ENCODE peak calls at places on chromosomes 7 and 10, in nine cellular contexts. X is sciatic nerve; C is iPS-NIHi11; M is hypothalamus; F is stimulated activated CD4-positive, alpha-beta T cell treated with anti-CD3 and anti-CD28 coated beads, Interleukin-2, amount 100 ng/mL, for 24 hours; P is GM12865; J is NCI-H1436; K is NCI-H146; N is GM23248. H is an unnamed sample.

GRCh38 chr10:29257106-29257783 is 31.6 kb upstream of the LYZL1 start:
- DNase-seq in X (peak), C (no peak), M (no peak), F (no peak), P (no peak), J (no peak), K (no peak), N (peak), H (no peak)

GRCh38 chr7:37410305-37411209 is 38.1 kb downstream of the ELMO1 start:
- DNase-seq in X (no peak), C (no peak), M (no peak), F (no peak), P (no peak), J (no peak), K (no peak), N (no peak), H (no peak)

GRCh38 chr7:132501956-132502355 is 74.3 kb downstream of the PLXNA4 start:
- DNase-seq in X (no peak), C (no peak), M (no peak), F (no peak), P (no peak), J (no peak), K (no peak), N (no peak), H (no peak)

GRCh38 chr7:74544706-74545469 is 91.2 kb downstream of the GTF2IRD1 start:
- DNase-seq in X (no peak), C (peak), M (no peak), F (peak), P (peak), J (no peak), K (peak), N (peak), H (no peak)

GRCh38 chr7:128266891-128267839 is 26.1 kb downstream of the LEP start:
- DNase-seq in X (peak), C (peak), M (peak), F (no peak), P (no peak), J (peak), K (peak), N (peak), H (no peak)

GRCh38 chr10:110498087-110498981 is 627 bp downstream of the DUSP5 start:
- DNase-seq in X (peak), C (peak), M (no peak), F (peak), P (peak), J (no peak), K (peak), N (peak), H (no peak)

GRCh38 chr7:13879994-13880686 is 109.3 kb downstream of the ETV1 start:
- DNase-seq in X (no peak), C (no peak), M (no peak), F (no peak), P (no peak), J (no peak), K (no peak), N (peak), H (no peak)

GRCh38 chr10:133364645-133365431 is 7.0 kb upstream of the FUOM start:
- DNase-seq in X (no peak), C (no peak), M (no peak), F (no peak), P (no peak), J (peak), K (no peak), N (no peak), H (no peak)

GRCh38 chr10:97356318-97356914 is 21.9 kb upstream of the FRAT2 start:
- DNase-seq in X (no peak), C (no peak), M (no peak), F (no peak), P (no peak), J (no peak), K (no peak), N (peak), H (no peak)

GRCh38 chr10:131815366-131816156 is 85.2 kb upstream of the PPP2R2D start:
- DNase-seq in X (no peak), C (no peak), M (no peak), F (peak), P (no peak), J (no peak), K (no peak), N (no peak), H (no peak)

GRCh38 chr10:125409756-125410155 is 249.4 kb upstream of the CTBP2 start:
- DNase-seq in X (no peak), C (no peak), M (no peak), F (no peak), P (no peak), J (no peak), K (no peak), N (no peak), H (no peak)

GRCh38 chr7:2283074-2283473 is 31.2 kb downstream of the SNX8 start:
- DNase-seq in X (no peak), C (no peak), M (no peak), F (no peak), P (no peak), J (no peak), K (no peak), N (no peak), H (no peak)

GRCh38 chr10:69914373-69915268 is 112.9 kb downstream of the COL13A1 start:
- DNase-seq in X (peak), C (peak), M (peak), F (peak), P (peak), J (peak), K (peak), N (peak), H (no peak)

GRCh38 chr7:139078399-139078798 is 31.1 kb downstream of the ZC3HAV1 start:
- DNase-seq in X (no peak), C (no peak), M (no peak), F (no peak), P (no peak), J (no peak), K (no peak), N (peak), H (no peak)

GRCh38 chr7:108497082-108497725 is 28.7 kb downstream of the PNPLA8 start:
- DNase-seq in X (no peak), C (peak), M (no peak), F (peak), P (peak), J (peak), K (peak), N (peak), H (no peak)

GRCh38 chr7:77360104-77360503 is 56.0 kb downstream of the GSAP start:
- DNase-seq in X (no peak), C (no peak), M (no peak), F (no peak), P (no peak), J (no peak), K (no peak), N (no peak), H (no peak)

H was measured in anterior cingulate cortex.